ENCODE peak calls at places on chromosomes 1 and 21, in five cellular contexts. H is mesothelial cell of epicardium; R is central memory CD4-positive, alpha-beta T cell; S is stimulated activated CD4-positive, alpha-beta T cell treated with anti-CD3 and anti-CD28 coated beads, Interleukin-15, amount 100 ng/mL, for 1 hour; N is HEK293T. T is an unnamed sample.

GRCh38 chr1:196317535-196318522 is 290.4 kb downstream of the KCNT2 start:
- DNase-seq in H (no peak), R (no peak), N (peak), S (no peak), T (peak)

GRCh38 chr1:16085521-16085920 is 12.1 kb upstream of the FAM131C start:
- DNase-seq in R (no peak), H (no peak), N (no peak), S (no peak), T (no peak)

GRCh38 chr1:230869499-230869898 is 1.2 kb upstream of the C1orf198 start:
- DNase-seq in R (no peak), H (no peak), S (no peak), N (no peak), T (no peak)

GRCh38 chr21:19244502-19245187 is 841.1 kb upstream of the TMPRSS15 start:
- DNase-seq in R (no peak), N (no peak), S (no peak), H (no peak), T (no peak)

GRCh38 chr1:235100124-235100801 is 28.4 kb downstream of the TOMM20 start:
- DNase-seq in H (no peak), N (no peak), S (no peak), R (no peak), T (no peak)

GRCh38 chr1:23372481-23372880 is 2.8 kb upstream of the ZNF436 start:
- DNase-seq in R (no peak), H (no peak), S (no peak), N (no peak), T (no peak)

GRCh38 chr1:241702436-241702835 is 50.4 kb downstream of the WDR64 start:
- DNase-seq in R (no peak), N (no peak), H (no peak), S (no peak), T (no peak)

GRCh38 chr1:18417317-18418269 is 63.1 kb upstream of the KLHDC7A start:
- DNase-seq in R (no peak), S (no peak), N (no peak), H (no peak), T (no peak)

GRCh38 chr1:187092104-187092503 is 263.4 kb downstream of the PLA2G4A start:
- DNase-seq in N (no peak), S (no peak), R (peak), H (no peak), T (no peak)

GRCh38 chr1:96538001-96538649 is 183.5 kb upstream of the PTBP2 start:
- DNase-seq in N (no peak), S (no peak), R (no peak), H (no peak), T (no peak)

GRCh38 chr1:239233626-239234025 is 152.7 kb upstream of the CHRM3 start:
- DNase-seq in R (no peak), S (no peak), N (no peak), H (no peak), T (no peak)

GRCh38 chr1:27031235-27032118 is 18.8 kb upstream of the TENT5B start:
- DNase-seq in N (no peak), S (no peak), H (peak), R (no peak), T (no peak)

GRCh38 chr1:204731509-204731908 is 46.0 kb upstream of the LRRN2 start:
- DNase-seq in H (no peak), S (no peak), R (no peak), N (no peak), T (no peak)

GRCh38 chr1:19010503-19010902 is 54.0 kb upstream of the IFFO2 start:
- DNase-seq in N (peak), H (no peak), S (no peak), R (no peak), T (no peak)

GRCh38 chr1:160374701-160375443 is 8.0 kb downstream of the NHLH1 start:
- DNase-seq in H (no peak), R (no peak), S (no peak), N (no peak), T (no peak)

GRCh38 chr1:113976609-113977278 is 2.5 kb upstream of the OLFML3 start:
- DNase-seq in R (no peak), H (no peak), S (no peak), N (peak), T (no peak)

GRCh38 chr21:34889287-34889536 is 159.9 kb downstream of the RUNX1 start:
- DNase-seq in R (no peak), N (peak), H (no peak), S (no peak), T (no peak)

T was measured in NCI-H1048.